ENCODE peak calls at places on chromosomes 13 and 19, in nine cellular contexts. W is WERI-Rb-1; X is adrenal gland; C is AG10803; R is HFF-Myc; A is neural crest cell; S is GM20000; P is CD4-positive, alpha-beta T cell; F is GM13976. Y is an unnamed sample.

GRCh38 chr13:110524484-110525254 is 36.9 kb downstream of the RAB20 start:
- DNase-seq in W (no peak), X (peak; percentile 55), C (no peak), R (no peak), A (no peak), S (no peak), P (no peak), F (no peak), Y (no peak)

GRCh38 chr19:10230155-10230903 is 802 bp downstream of the S1PR2 start:
- DNase-seq in W (peak; percentile 37), X (peak; percentile 44), C (peak; percentile 48), R (no peak), A (peak; percentile 51), S (peak; percentile 65), P (peak; percentile 43), F (peak; percentile 62), Y (peak; percentile 69)

GRCh38 chr13:101473458-101473857 is 21.0 kb downstream of the ITGBL1 start:
- DNase-seq in W (no peak), X (peak; percentile 31), C (peak; percentile 82), R (no peak), A (no peak), S (no peak), P (no peak), F (no peak), Y (no peak)

GRCh38 chr19:16892868-16893685 is 4.3 kb downstream of the F2RL3 start:
- DNase-seq in W (no peak), X (no peak), C (no peak), R (no peak), A (no peak), S (no peak), P (no peak), F (no peak), Y (no peak)

GRCh38 chr13:37942929-37943328 is 73.4 kb upstream of the TRPC4 start:
- DNase-seq in W (no peak), X (no peak), C (no peak), R (no peak), A (no peak), S (no peak), P (no peak), F (no peak), Y (no peak)

GRCh38 chr13:93767917-93768422 is 541.4 kb downstream of the GPC6 start:
- DNase-seq in W (no peak), X (no peak), C (no peak), R (no peak), A (no peak), S (no peak), P (no peak), F (no peak), Y (no peak)

GRCh38 chr19:36891768-36892357 is 24.2 kb downstream of the ZNF829 start:
- DNase-seq in W (no peak), X (no peak), C (no peak), R (no peak), A (no peak), S (no peak), P (no peak), F (no peak), Y (no peak)

GRCh38 chr13:52319876-52320275 is 86.1 kb downstream of the THSD1 start:
- DNase-seq in W (no peak), X (no peak), C (no peak), R (no peak), A (no peak), S (no peak), P (no peak), F (no peak), Y (no peak)

GRCh38 chr13:81334481-81334880 is 993.6 kb upstream of the SPRY2 start:
- DNase-seq in W (no peak), X (no peak), C (no peak), R (no peak), A (no peak), S (no peak), P (no peak), F (no peak), Y (no peak)

GRCh38 chr13:41742917-41743552 is 217.9 kb downstream of the VWA8 start:
- DNase-seq in W (no peak), X (no peak), C (no peak), R (no peak), A (no peak), S (no peak), P (no peak), F (no peak), Y (no peak)

GRCh38 chr13:21812192-21812626 is 141.3 kb downstream of the FGF9 start:
- DNase-seq in W (no peak), X (no peak), C (no peak), R (no peak), A (no peak), S (no peak), P (no peak), F (no peak), Y (peak; percentile 20)

GRCh38 chr19:47363758-47364529 is 14.8 kb downstream of the DHX34 start:
- DNase-seq in W (no peak), X (peak; percentile 45), C (peak; percentile 6), R (no peak), A (no peak), S (no peak), P (no peak), F (no peak), Y (peak; percentile 47)

GRCh38 chr13:28865951-28866350 is 45.8 kb downstream of the MTUS2 start:
- DNase-seq in W (no peak), X (no peak), C (no peak), R (no peak), A (no peak), S (no peak), P (no peak), F (no peak), Y (no peak)

GRCh38 chr13:38350114-38350617 is 515 bp downstream of the UFM1 start:
- DNase-seq in W (peak; percentile 37), X (peak; percentile 78), C (peak; percentile 54), R (no peak), A (no peak), S (peak; percentile 35), P (peak; percentile 31), F (peak; percentile 37), Y (peak; percentile 54)

GRCh38 chr19:7366701-7367420 is 18.1 kb downstream of the ARHGEF18 start:
- DNase-seq in W (no peak), X (no peak), C (peak; percentile 34), R (peak; percentile 30), A (no peak), S (peak; percentile 67), P (no peak), F (peak; percentile 80), Y (no peak)

GRCh38 chr19:1226522-1227312 is 11.1 kb downstream of the CBARP start:
- DNase-seq in W (no peak), X (no peak), C (no peak), R (no peak), A (no peak), S (no peak), P (no peak), F (no peak), Y (no peak)

GRCh38 chr13:39862891-39863290 is 207.4 kb downstream of the COG6 start:
- DNase-seq in W (no peak), X (no peak), C (no peak), R (no peak), A (no peak), S (no peak), P (no peak), F (no peak), Y (no peak)

GRCh38 chr13:39870197-39870746 is 214.8 kb downstream of the COG6 start:
- DNase-seq in W (no peak), X (no peak), C (peak; percentile 39), R (no peak), A (no peak), S (no peak), P (no peak), F (no peak), Y (no peak)

GRCh38 chr13:39867807-39868206 is 212.3 kb downstream of the COG6 start:
- DNase-seq in W (no peak), X (no peak), C (no peak), R (no peak), A (no peak), S (no peak), P (no peak), F (no peak), Y (no peak)

GRCh38 chr13:39864221-39864620 is 208.8 kb downstream of the COG6 start:
- DNase-seq in W (no peak), X (no peak), C (no peak), R (no peak), A (no peak), S (no peak), P (no peak), F (no peak), Y (no peak)

GRCh38 chr13:39866722-39867121 is 211.3 kb downstream of the COG6 start:
- DNase-seq in W (no peak), X (no peak), C (no peak), R (no peak), A (no peak), S (no peak), P (no peak), F (no peak), Y (no peak)
- TF ChIP-seq CTCF in W (no peak), X (no peak), C (no peak), R (no peak), A (no peak), S (no peak), P (no peak), F (no peak), Y (no peak)

DNA sequence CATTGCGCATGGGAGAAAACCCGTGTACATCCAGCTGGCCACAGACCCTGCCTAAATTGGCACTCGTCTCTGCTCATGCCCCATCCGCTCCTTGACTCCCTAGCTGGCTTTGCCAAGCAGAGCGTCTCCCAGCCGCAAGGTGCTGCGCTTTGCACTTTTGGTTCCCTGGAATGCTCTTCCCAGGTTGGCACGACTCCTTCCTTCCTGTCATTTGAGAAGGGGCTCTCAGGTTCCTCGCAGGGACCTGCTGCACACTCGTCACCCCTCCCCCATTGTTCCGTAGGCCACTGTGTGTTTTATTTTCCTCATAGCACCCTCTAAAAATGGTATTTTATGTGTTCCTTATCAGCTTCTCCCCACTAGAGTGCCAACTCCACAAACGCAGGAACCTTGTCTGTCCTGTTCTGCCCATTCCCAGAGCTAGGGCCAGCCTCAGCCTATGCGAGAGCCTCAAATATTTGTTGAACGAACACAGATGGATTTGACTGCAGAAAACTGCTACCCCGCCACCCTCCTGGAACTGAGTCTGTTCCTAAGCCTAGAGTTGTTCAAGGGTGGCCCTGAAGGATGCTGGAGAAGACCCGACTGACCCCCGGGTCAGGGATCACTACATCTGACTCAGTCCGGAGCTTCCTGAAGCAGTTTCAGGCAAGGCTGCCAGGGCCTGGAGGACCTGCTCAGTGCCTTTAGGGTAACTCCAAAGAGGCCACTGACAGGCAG is 8.4 kb upstream of the CEBPA start:
- DNase-seq in W (no peak), X (no peak), C (no peak), R (no peak), A (no peak), S (no peak), P (no peak), F (no peak), Y (no peak)
- TF ChIP-seq CTCF in W (no peak), X (no peak), C (no peak), R (no peak), A (no peak), S (no peak), P (no peak), F (no peak), Y (no peak)

GRCh38 chr13:25934127-25934526 is 117.7 kb downstream of the SHISA2 start:
- DNase-seq in W (no peak), X (no peak), C (no peak), R (no peak), A (no peak), S (no peak), P (no peak), F (no peak), Y (no peak)
- TF ChIP-seq CTCF in W (no peak), X (no peak), C (no peak), R (no peak), A (no peak), S (no peak), P (no peak), F (no peak), Y (no peak)

GRCh38 chr13:49670828-49671227 is 20.5 kb downstream of the EBPL start:
- DNase-seq in W (no peak), X (no peak), C (no peak), R (no peak), A (no peak), S (no peak), P (no peak), F (no peak), Y (no peak)
- TF ChIP-seq CTCF in W (no peak), X (no peak), C (no peak), R (no peak), A (no peak), S (no peak), P (no peak), F (no peak), Y (no peak)

Y was measured in glutamatergic neuron.